ENCODE peak calls at places on chromosomes 4 and X, in nine cellular contexts. T is gastrocnemius medialis, H is Peyer's patch, X is sigmoid colon, S is thyroid gland, B is HepG2, Z is breast epithelium, O is suprapubic skin, G is K562. M is an unnamed sample.
A peak's percentile ranks its signal among the peaks of the same experiment; 100 is the strongest.

GRCh38 chrX:132694331-132694823 is 205.5 kb upstream of the MBNL3 start:
- DNase-seq in T (no peak), H (no peak), X (no peak), S (no peak), B (no peak), Z (no peak), O (no peak), G (no peak), M (no peak)

GRCh38 chrX:148813422-148813821 is 313.0 kb downstream of the AFF2 start:
- DNase-seq in T (no peak), H (no peak), X (no peak), S (no peak), B (no peak), Z (no peak), O (no peak), G (no peak), M (no peak)

GRCh38 chr4:5361968-5362367 is 310.7 kb downstream of the STK32B start:
- DNase-seq in T (no peak), H (no peak), X (no peak), S (no peak), B (no peak), Z (no peak), O (no peak), G (peak; percentile 31), M (no peak)

GRCh38 chrX:107710617-107711391 is 64.8 kb downstream of the TSC22D3 start:
- DNase-seq in T (peak; percentile 43), H (no peak), X (peak; percentile 70), S (no peak), B (peak; percentile 43), Z (no peak), O (no peak), G (peak; percentile 76), M (peak; percentile 45)

GRCh38 chr4:142331132-142331531 is 515.0 kb downstream of the INPP4B start:
- DNase-seq in T (no peak), H (no peak), X (no peak), S (no peak), B (no peak), Z (no peak), O (no peak), G (no peak), M (peak; percentile 57)

GRCh38 chr4:117893207-117893606 is 141.1 kb upstream of the NDST3 start:
- DNase-seq in T (no peak), H (no peak), X (no peak), S (no peak), B (no peak), Z (no peak), O (no peak), G (no peak), M (no peak)

GRCh38 chr4:171813195-171813955 is at the start of gene GALNTL6:
- DNase-seq in T (no peak), H (no peak), X (peak; percentile 48), S (no peak), B (no peak), Z (no peak), O (no peak), G (no peak), M (no peak)

GRCh38 chr4:154611833-154612232 is 623 bp downstream of the FGG start:
- DNase-seq in T (no peak), H (no peak), X (no peak), S (no peak), B (no peak), Z (no peak), O (no peak), G (no peak), M (no peak)

GRCh38 chrX:24260827-24261550 is 52.9 kb downstream of the SUPT20HL2 start:
- DNase-seq in T (peak; percentile 20), H (peak; percentile 46), X (peak; percentile 81), S (no peak), B (no peak), Z (no peak), O (no peak), G (no peak), M (peak; percentile 43)

GRCh38 chr4:1172228-1172851 is at the start of gene SPON2:
- DNase-seq in T (no peak), H (peak; percentile 60), X (peak; percentile 79), S (no peak), B (peak; percentile 39), Z (peak; percentile 50), O (no peak), G (no peak), M (peak; percentile 75)

GRCh38 chr4:90081432-90082195 is 45.6 kb upstream of the CCSER1 start:
- DNase-seq in T (no peak), H (no peak), X (no peak), S (peak; percentile 12), B (no peak), Z (no peak), O (no peak), G (no peak), M (no peak)

GRCh38 chrX:41580423-41581064 is 108.2 kb upstream of the GPR34 start:
- DNase-seq in T (no peak), H (no peak), X (no peak), S (no peak), B (no peak), Z (no peak), O (no peak), G (no peak), M (no peak)

GRCh38 chrX:72540318-72540717 is 32.3 kb downstream of the HDAC8 start:
- DNase-seq in T (no peak), H (no peak), X (no peak), S (no peak), B (peak; percentile 9), Z (no peak), O (no peak), G (peak; percentile 3), M (no peak)

GRCh38 chrX:139875831-139876230 is 57.0 kb downstream of the ATP11C start:
- DNase-seq in T (no peak), H (no peak), X (no peak), S (no peak), B (no peak), Z (no peak), O (no peak), G (no peak), M (no peak)

GRCh38 chr4:181150173-181150572 is 1093.0 kb upstream of the TENM3 start:
- DNase-seq in T (no peak), H (no peak), X (no peak), S (no peak), B (peak; percentile 6), Z (no peak), O (no peak), G (no peak), M (no peak)

GRCh38 chr4:24642941-24643628 is 58.7 kb upstream of the DHX15 start:
- DNase-seq in T (no peak), H (no peak), X (no peak), S (no peak), B (peak; percentile 60), Z (no peak), O (no peak), G (no peak), M (no peak)

GRCh38 chr4:3124070-3124767 is 49.7 kb downstream of the HTT start:
- DNase-seq in T (no peak), H (no peak), X (no peak), S (no peak), B (no peak), Z (no peak), O (no peak), G (no peak), M (no peak)

GRCh38 chr4:40562681-40563080 is 67.0 kb downstream of the RBM47 start:
- DNase-seq in T (no peak), H (no peak), X (no peak), S (no peak), B (no peak), Z (no peak), O (no peak), G (no peak), M (no peak)

GRCh38 chrX:110162867-110163266 is 155.0 kb downstream of the AMMECR1 start:
- DNase-seq in T (no peak), H (no peak), X (no peak), S (no peak), B (no peak), Z (no peak), O (no peak), G (no peak), M (no peak)
- TF ChIP-seq CTCF in T (no peak), H (no peak), X (no peak), S (no peak), B (no peak), Z (no peak), O (no peak), G (no peak), M (no peak)

GRCh38 chrX:110373310-110373709 is 14.7 kb downstream of the RTL9 start:
- DNase-seq in T (no peak), H (no peak), X (no peak), S (no peak), B (no peak), Z (no peak), O (no peak), G (peak; percentile 72), M (no peak)
- TF ChIP-seq POLR2A in T (no peak), H (no peak), X (no peak), S (no peak), B (no peak), Z (no peak), O (no peak), G (peak; percentile 46), M (no peak)

GRCh38 chrX:52420824-52421443 is 52.1 kb downstream of the XAGE2 start:
- DNase-seq in T (no peak), H (no peak), X (no peak), S (no peak), B (no peak), Z (no peak), O (no peak), G (no peak), M (no peak)

GRCh38 chrX:52426810-52427209 is 58.0 kb downstream of the XAGE2 start:
- DNase-seq in T (no peak), H (no peak), X (no peak), S (no peak), B (no peak), Z (no peak), O (no peak), G (no peak), M (no peak)

GRCh38 chrX:52425710-52426245 is 57.0 kb downstream of the XAGE2 start:
- DNase-seq in T (no peak), H (no peak), X (no peak), S (no peak), B (no peak), Z (no peak), O (no peak), G (no peak), M (no peak)

GRCh38 chrX:52424658-52425057 is 55.8 kb downstream of the XAGE2 start:
- DNase-seq in T (no peak), H (no peak), X (no peak), S (no peak), B (no peak), Z (no peak), O (no peak), G (no peak), M (no peak)

GRCh38 chrX:52422884-52423283 is 54.1 kb downstream of the XAGE2 start:
- DNase-seq in T (no peak), H (no peak), X (no peak), S (no peak), B (no peak), Z (no peak), O (no peak), G (no peak), M (no peak)
- H3K27ac ChIP-seq in T (no peak overlapping the region), H (no peak overlapping the region), X (no peak overlapping the region), S (no peak overlapping the region), B (no peak overlapping the region), Z (no peak overlapping the region), O (no peak overlapping the region), G (no peak overlapping the region), M (no peak overlapping the region)

DNA sequence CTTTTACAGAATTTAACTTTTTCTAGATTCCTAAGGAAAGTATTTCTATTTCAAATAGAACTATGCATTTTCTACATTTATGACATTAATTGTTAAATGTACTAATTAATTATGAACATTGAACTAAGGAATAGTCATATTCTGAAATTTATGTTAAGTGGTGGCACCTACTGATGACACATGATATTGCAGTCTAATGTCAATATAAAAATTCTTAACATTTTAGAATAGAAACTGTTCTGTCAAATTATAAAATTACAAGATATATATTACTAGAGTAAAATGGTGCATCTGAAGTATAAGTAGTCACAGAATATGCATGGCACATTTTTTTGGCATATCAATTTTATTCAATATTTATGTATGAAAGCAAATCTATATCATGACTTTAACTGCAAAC is 40.2 kb upstream of the NDNF start:
- DNase-seq in T (no peak), H (no peak), X (no peak), S (no peak), B (no peak), Z (no peak), O (no peak), G (no peak), M (no peak)
- TF ChIP-seq CTCF in T (peak; percentile 46), H (peak; percentile 39), X (no peak), S (peak; percentile 31), B (no peak), Z (no peak), O (peak; percentile 33), G (no peak), M (no peak)

M was measured in uterus.